ENCODE peak calls at places on chromosome 4, in seven cellular contexts. C is GM23338, T is adrenal gland, N is heart right ventricle, L is Peyer's patch, F is neural crest cell, J is stomach. M is an unnamed sample.

GRCh38 chr4:165199722-165200121 is 7.6 kb upstream of the KLHL2 start:
- DNase-seq in C (no peak), T (no peak), N (no peak), L (no peak), F (no peak), J (no peak), M (no peak)

GRCh38 chr4:171118091-171118490 is 695.1 kb upstream of the GALNTL6 start:
- DNase-seq in C (no peak), T (no peak), N (no peak), L (no peak), F (no peak), J (no peak), M (no peak)

GRCh38 chr4:2977116-2978097 is 14.0 kb downstream of the GRK4 start:
- DNase-seq in C (no peak), T (no peak), N (no peak), L (no peak), F (no peak), J (no peak), M (no peak)

GRCh38 chr4:103664676-103665075 is 55.1 kb downstream of the TACR3 start:
- DNase-seq in C (no peak), T (no peak), N (no peak), L (no peak), F (no peak), J (no peak), M (no peak)

GRCh38 chr4:84606645-84607044 is 23.7 kb downstream of the CDS1 start:
- DNase-seq in C (no peak), T (no peak), N (no peak), L (no peak), F (no peak), J (no peak), M (no peak)

GRCh38 chr4:186150926-186151325 is 40.4 kb upstream of the CYP4V2 start:
- DNase-seq in C (no peak), T (no peak), N (no peak), L (no peak), F (no peak), J (no peak), M (no peak)

GRCh38 chr4:110902500-110902899 is 279.6 kb upstream of the PITX2 start:
- DNase-seq in C (no peak), T (no peak), N (no peak), L (no peak), F (no peak), J (no peak), M (no peak)

GRCh38 chr4:85854543-85854942 is 379.6 kb downstream of the ARHGAP24 start:
- DNase-seq in C (no peak), T (no peak), N (no peak), L (no peak), F (no peak), J (no peak), M (no peak)

GRCh38 chr4:15031993-15032660 is 29.8 kb downstream of the CPEB2 start:
- DNase-seq in C (no peak), T (no peak), N (no peak), L (no peak), F (no peak), J (no peak), M (no peak)

GRCh38 chr4:1795304-1796195 is 2.5 kb downstream of the FGFR3 start:
- DNase-seq in C (peak), T (no peak), N (no peak), L (peak), F (no peak), J (peak), M (no peak)

GRCh38 chr4:51931461-51931860 is 88.5 kb downstream of the DCUN1D4 start:
- DNase-seq in C (no peak), T (no peak), N (no peak), L (no peak), F (no peak), J (no peak), M (no peak)

GRCh38 chr4:77045490-77045889 is 30.3 kb downstream of the CCNI start:
- DNase-seq in C (peak), T (no peak), N (no peak), L (no peak), F (no peak), J (no peak), M (no peak)

GRCh38 chr4:101119141-101119540 is 228.2 kb downstream of the PPP3CA start:
- DNase-seq in C (no peak), T (no peak), N (no peak), L (no peak), F (no peak), J (no peak), M (no peak)

GRCh38 chr4:128517739-128518510 is 230.3 kb upstream of the PGRMC2 start:
- DNase-seq in C (peak), T (peak), N (peak), L (no peak), F (no peak), J (peak), M (no peak)

GRCh38 chr4:70670332-70671014 is 4.2 kb upstream of the JCHAIN start:
- DNase-seq in C (no peak), T (no peak), N (no peak), L (no peak), F (no peak), J (no peak), M (no peak)

GRCh38 chr4:123623611-123624010 is 227.0 kb downstream of the SPRY1 start:
- DNase-seq in C (no peak), T (no peak), N (no peak), L (no peak), F (no peak), J (no peak), M (no peak)

GRCh38 chr4:88674989-88675388 is 22.6 kb downstream of the NAP1L5 start:
- DNase-seq in C (no peak), T (no peak), N (no peak), L (no peak), F (no peak), J (no peak), M (no peak)

GRCh38 chr4:152536545-152537182 is 772 bp upstream of the FBXW7 start:
- DNase-seq in C (peak), T (peak), N (no peak), L (no peak), F (no peak), J (no peak), M (no peak)

GRCh38 chr4:68180858-68181531 is 51.3 kb upstream of the TMPRSS11F start:
- DNase-seq in C (no peak), T (no peak), N (no peak), L (no peak), F (no peak), J (no peak), M (no peak)

GRCh38 chr4:76271248-76271647 is 19.7 kb downstream of the FAM47E start:
- DNase-seq in C (no peak), T (no peak), N (no peak), L (no peak), F (no peak), J (no peak), M (no peak)

GRCh38 chr4:127759893-127760292 is 22.2 kb upstream of the HSPA4L start:
- DNase-seq in C (no peak), T (no peak), N (no peak), L (no peak), F (no peak), J (no peak), M (no peak)

GRCh38 chr4:113293043-113293560 is 243.6 kb downstream of the ANK2 start:
- DNase-seq in C (peak), T (no peak), N (no peak), L (no peak), F (no peak), J (no peak), M (no peak)

GRCh38 chr4:105155426-105155825 is 8.8 kb downstream of the TET2 start:
- DNase-seq in C (no peak), T (no peak), N (no peak), L (no peak), F (no peak), J (no peak), M (no peak)

GRCh38 chr4:8560265-8561047 is 19.7 kb upstream of the GPR78 start:
- DNase-seq in C (no peak), T (no peak), N (no peak), L (peak), F (no peak), J (no peak), M (no peak)

GRCh38 chr4:83074086-83074704 is 39.2 kb downstream of the COPS4 start:
- DNase-seq in C (peak), T (peak), N (no peak), L (no peak), F (peak), J (no peak), M (peak)

GRCh38 chr4:108700358-108700757 is 50.0 kb downstream of the OSTC start:
- DNase-seq in C (no peak), T (no peak), N (no peak), L (no peak), F (no peak), J (no peak), M (no peak)

GRCh38 chr4:112511294-112512118 is 4.5 kb downstream of the NEUROG2 start:
- DNase-seq in C (peak), T (no peak), N (no peak), L (no peak), F (peak), J (no peak), M (peak)

GRCh38 chr4:134202557-134202956 is 968 bp upstream of the PABPC4L start:
- DNase-seq in C (no peak), T (no peak), N (no peak), L (no peak), F (no peak), J (no peak), M (no peak)

GRCh38 chr4:18322111-18322510 is 300.6 kb upstream of the LCORL start:
- DNase-seq in C (no peak), T (no peak), N (no peak), L (no peak), F (no peak), J (no peak), M (no peak)

GRCh38 chr4:145679520-145679919 is 426 bp upstream of the C4orf51 start:
- DNase-seq in C (no peak), T (peak), N (no peak), L (no peak), F (no peak), J (peak), M (no peak)

GRCh38 chr4:108906006-108906405 is 143.2 kb upstream of the ETNPPL start:
- DNase-seq in C (peak), T (no peak), N (no peak), L (no peak), F (no peak), J (no peak), M (no peak)

GRCh38 chr4:19346636-19347035 is 905.1 kb upstream of the SLIT2 start:
- DNase-seq in C (no peak), T (no peak), N (no peak), L (no peak), F (no peak), J (no peak), M (no peak)

GRCh38 chr4:73730292-73730691 is 10.1 kb upstream of the CXCL8 start:
- DNase-seq in C (no peak), T (no peak), N (no peak), L (no peak), F (no peak), J (no peak), M (no peak)

GRCh38 chr4:17605236-17605635 is 9.2 kb upstream of the MED28 start:
- DNase-seq in C (no peak), T (no peak), N (no peak), L (no peak), F (no peak), J (no peak), M (no peak)

GRCh38 chr4:6134612-6135220 is 65.6 kb downstream of the JAKMIP1 start:
- DNase-seq in C (peak), T (no peak), N (no peak), L (no peak), F (no peak), J (no peak), M (no peak)

GRCh38 chr4:186146443-186146842 is 41.9 kb downstream of the FAM149A start:
- DNase-seq in C (no peak), T (no peak), N (no peak), L (no peak), F (no peak), J (no peak), M (no peak)

GRCh38 chr4:22515145-22515887 is 550 bp downstream of the ADGRA3 start:
- DNase-seq in C (peak), T (peak), N (peak), L (peak), F (peak), J (peak), M (peak)

GRCh38 chr4:81343536-81343935 is 128.2 kb downstream of the RASGEF1B start:
- DNase-seq in C (no peak), T (no peak), N (no peak), L (no peak), F (no peak), J (no peak), M (no peak)

GRCh38 chr4:37674446-37674845 is 11.7 kb downstream of the RELL1 start:
- DNase-seq in C (no peak), T (no peak), N (no peak), L (no peak), F (no peak), J (no peak), M (no peak)

GRCh38 chr4:184750926-184751584 is 17.2 kb upstream of the CENPU start:
- DNase-seq in C (peak), T (no peak), N (no peak), L (no peak), F (no peak), J (no peak), M (no peak)
- TF ChIP-seq CTCF in C (no peak), T (no peak), N (no peak), L (no peak), F (no peak), J (no peak), M (no peak)

GRCh38 chr4:169650227-169650936 is 30.0 kb downstream of the CLCN3 start:
- DNase-seq in C (no peak), T (no peak), N (no peak), L (no peak), F (no peak), J (no peak), M (no peak)
- TF ChIP-seq CTCF in C (no peak), T (no peak), N (no peak), L (no peak), F (no peak), J (no peak), M (no peak)

DNA sequence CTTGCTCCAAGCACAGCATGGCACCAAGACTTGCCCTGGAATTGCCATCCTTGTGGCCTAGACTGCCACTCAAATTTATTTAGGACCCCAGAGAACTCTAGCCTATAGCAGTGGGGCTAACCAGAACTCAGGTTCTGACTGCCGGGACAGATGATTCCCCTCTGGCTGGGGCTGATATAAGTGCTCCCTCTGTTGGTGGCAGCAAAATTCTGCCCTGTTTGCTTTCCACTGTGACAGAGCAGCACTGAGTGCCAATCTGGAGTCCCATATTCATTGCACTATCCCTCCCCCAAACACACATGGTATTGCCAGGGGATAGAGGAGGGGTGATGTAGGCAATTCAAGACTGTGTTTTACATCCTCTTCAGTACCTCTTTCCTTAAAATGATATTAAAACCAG is 1081.9 kb downstream of the FAT4 start:
- DNase-seq in C (peak), T (no peak), N (no peak), L (no peak), F (no peak), J (no peak), M (no peak)
- TF ChIP-seq CTCF in C (peak), T (no peak), N (no peak), L (no peak), F (no peak), J (no peak), M (no peak)

GRCh38 chr4:44928785-44929184 is 202.4 kb upstream of the GNPDA2 start:
- DNase-seq in C (no peak), T (no peak), N (no peak), L (no peak), F (no peak), J (no peak), M (no peak)

GRCh38 chr4:44931720-44932119 is 205.4 kb upstream of the GNPDA2 start:
- DNase-seq in C (no peak), T (no peak), N (no peak), L (no peak), F (no peak), J (no peak), M (no peak)

GRCh38 chr4:44928062-44928380 is 201.7 kb upstream of the GNPDA2 start:
- DNase-seq in C (no peak), T (no peak), N (no peak), L (no peak), F (no peak), J (no peak), M (no peak)

DNA sequence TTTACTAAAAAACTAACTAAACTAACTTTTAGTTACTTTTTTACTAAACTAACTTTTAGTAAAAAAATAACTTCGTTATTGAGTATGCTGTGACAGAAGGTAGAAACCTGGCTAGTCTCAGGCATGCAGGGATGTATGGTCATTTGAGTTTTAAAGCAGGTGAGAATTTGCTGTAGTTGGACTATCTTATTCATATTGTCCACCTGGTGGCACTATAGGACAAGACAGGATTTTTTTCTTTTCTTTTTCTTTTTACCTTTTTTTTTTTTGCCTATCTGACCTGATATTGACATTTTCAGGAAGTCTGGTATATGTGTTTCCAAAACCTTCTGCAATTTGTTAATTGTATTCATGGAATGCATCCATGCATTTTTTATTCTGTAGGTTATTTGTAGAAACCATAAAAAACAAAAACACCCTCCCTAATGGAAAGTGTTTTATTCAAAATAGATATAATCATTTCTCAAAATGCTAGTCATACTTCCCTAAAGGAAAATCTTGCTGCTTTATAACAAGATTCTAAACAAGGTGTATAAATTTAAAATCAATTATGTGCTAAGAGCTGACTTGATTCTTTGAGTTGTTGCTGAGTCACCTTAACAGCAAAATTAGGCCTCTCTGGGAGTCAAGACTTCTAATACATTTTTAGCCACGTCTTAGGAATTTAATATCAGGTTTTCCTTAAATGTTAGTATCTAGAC is 201.2 kb upstream of the GNPDA2 start:
- DNase-seq in C (peak), T (no peak), N (no peak), L (no peak), F (no peak), J (no peak), M (no peak)
- TF ChIP-seq CTCF in C (peak), T (peak), N (peak), L (no peak), F (peak), J (no peak), M (peak)

M was measured in endothelial cell.